ENCODE peak calls at places on chromosome 16, in six cellular contexts. F, K, Z, A, R and N are unnamed samples.

GRCh38 chr16:17321824-17322223 is 148.9 kb downstream of the XYLT1 start:
- DNase-seq in F (no peak), K (no peak), Z (no peak), A (no peak), R (no peak), N (no peak)

GRCh38 chr16:47073223-47074155 is 70.3 kb downstream of the NETO2 start:
- DNase-seq in F (no peak), K (no peak), Z (no peak), A (no peak), R (peak; percentile 16), N (no peak)

GRCh38 chr16:27446721-27447120 is 44.7 kb downstream of the IL21R start:
- DNase-seq in F (no peak), K (no peak), Z (peak; percentile 53), A (no peak), R (no peak), N (no peak)

GRCh38 chr16:27272076-27272475 is 3.5 kb upstream of the NSMCE1 start:
- DNase-seq in F (no peak), K (no peak), Z (no peak), A (no peak), R (no peak), N (no peak)

GRCh38 chr16:87539113-87539512 is 46.3 kb upstream of the ZCCHC14 start:
- DNase-seq in F (no peak), K (no peak), Z (no peak), A (no peak), R (no peak), N (no peak)

GRCh38 chr16:87636050-87636684 is 33.9 kb downstream of the JPH3 start:
- DNase-seq in F (peak; percentile 83), K (peak; percentile 43), Z (peak; percentile 95), A (peak; percentile 86), R (peak; percentile 91), N (no peak)

GRCh38 chr16:83813818-83814653 is 6.3 kb downstream of the HSBP1 start:
- DNase-seq in F (peak; percentile 68), K (no peak), Z (no peak), A (peak; percentile 51), R (peak; percentile 79), N (no peak)

GRCh38 chr16:87002717-87003413 is 314.3 kb downstream of the C16orf95 start:
- DNase-seq in F (peak; percentile 60), K (no peak), Z (no peak), A (no peak), R (peak; percentile 84), N (no peak)

GRCh38 chr16:86418981-86419380 is 91.3 kb upstream of the FOXF1 start:
- DNase-seq in F (no peak), K (no peak), Z (no peak), A (no peak), R (no peak), N (no peak)

GRCh38 chr16:27315333-27316037 is 1.7 kb downstream of the IL4R start:
- DNase-seq in F (peak; percentile 36), K (no peak), Z (peak; percentile 87), A (no peak), R (peak; percentile 27), N (no peak)

GRCh38 chr16:82936941-82937551 is 310.3 kb downstream of the CDH13 start:
- DNase-seq in F (peak; percentile 50), K (no peak), Z (no peak), A (no peak), R (peak; percentile 42), N (no peak)

GRCh38 chr16:80896778-80897177 is 92.4 kb upstream of the CDYL2 start:
- DNase-seq in F (no peak), K (no peak), Z (no peak), A (no peak), R (no peak), N (no peak)

GRCh38 chr16:78503501-78504110 is 404.2 kb downstream of the WWOX start:
- DNase-seq in F (peak; percentile 86), K (no peak), Z (no peak), A (peak; percentile 69), R (peak; percentile 35), N (peak; percentile 22)

GRCh38 chr16:31130899-31131298 is 4.6 kb downstream of the PRSS8 start:
- DNase-seq in F (no peak), K (no peak), Z (peak; percentile 96), A (no peak), R (no peak), N (no peak)

GRCh38 chr16:17318200-17318599 is 152.6 kb downstream of the XYLT1 start:
- DNase-seq in F (peak; percentile 58), K (no peak), Z (no peak), A (no peak), R (no peak), N (no peak)

GRCh38 chr16:11916524-11917285 is 949 bp upstream of the GSPT1 start:
- DNase-seq in F (peak; percentile 20), K (no peak), Z (no peak), A (peak; percentile 34), R (peak; percentile 60), N (no peak)

GRCh38 chr16:72967941-72968340 is 80.0 kb downstream of the ZFHX3 start:
- DNase-seq in F (no peak), K (no peak), Z (no peak), A (no peak), R (no peak), N (no peak)

GRCh38 chr16:74192281-74192680 is 104.3 kb upstream of the PSMD7 start:
- DNase-seq in F (no peak), K (no peak), Z (no peak), A (no peak), R (no peak), N (no peak)

GRCh38 chr16:23952128-23953041 is 116.6 kb downstream of the PRKCB start:
- DNase-seq in F (no peak), K (no peak), Z (no peak), A (no peak), R (no peak), N (peak; percentile 79)

GRCh38 chr16:67723151-67723915 is 4.2 kb upstream of the GFOD2 start:
- DNase-seq in F (no peak), K (no peak), Z (no peak), A (no peak), R (peak; percentile 74), N (no peak)

GRCh38 chr16:14958970-14959369 is 15.9 kb upstream of the PDXDC1 start:
- DNase-seq in F (no peak), K (peak; percentile 27), Z (no peak), A (no peak), R (no peak), N (peak; percentile 12)

DNA sequence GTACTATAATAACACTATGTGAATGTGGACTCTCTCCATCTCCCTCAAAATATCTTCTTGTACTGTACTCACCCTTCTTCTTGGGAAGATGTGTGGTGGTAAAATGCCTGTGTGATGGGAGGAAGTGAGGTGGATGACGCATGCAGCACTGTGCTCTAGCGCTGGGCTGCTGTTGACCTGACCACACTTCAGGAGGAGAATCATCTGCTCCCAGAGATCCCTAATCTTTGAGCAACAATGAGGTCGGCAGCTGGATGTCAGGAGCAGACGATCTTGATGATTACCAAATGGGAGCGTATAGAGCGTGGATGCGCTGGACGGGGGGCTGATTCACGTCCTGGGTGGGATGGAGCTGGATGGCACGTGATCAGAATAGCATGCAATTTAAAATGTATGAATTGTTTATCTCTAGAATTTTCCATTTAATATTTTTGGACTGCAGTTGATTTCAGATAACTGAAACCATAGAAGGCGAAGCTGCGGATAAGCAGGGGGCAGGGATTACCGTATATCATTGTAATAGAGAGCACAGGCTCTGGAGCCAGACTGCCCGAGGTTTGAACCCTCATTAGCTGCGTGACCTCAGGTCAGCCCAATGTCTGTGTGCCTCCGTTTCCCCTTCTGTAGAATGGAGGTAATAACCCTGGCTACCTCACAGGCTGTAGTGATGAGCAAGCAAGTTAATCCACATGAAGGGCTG is 23.7 kb upstream of the CYLD start:
- DNase-seq in F (no peak), K (no peak), Z (no peak), A (no peak), R (no peak), N (no peak)
- H3K4me3 ChIP-seq in F (no peak overlapping the region), K (no peak overlapping the region), Z (no peak overlapping the region), A (no peak overlapping the region), R (peak overlapping the region; percentile 22), N (no peak overlapping the region)

DNA sequence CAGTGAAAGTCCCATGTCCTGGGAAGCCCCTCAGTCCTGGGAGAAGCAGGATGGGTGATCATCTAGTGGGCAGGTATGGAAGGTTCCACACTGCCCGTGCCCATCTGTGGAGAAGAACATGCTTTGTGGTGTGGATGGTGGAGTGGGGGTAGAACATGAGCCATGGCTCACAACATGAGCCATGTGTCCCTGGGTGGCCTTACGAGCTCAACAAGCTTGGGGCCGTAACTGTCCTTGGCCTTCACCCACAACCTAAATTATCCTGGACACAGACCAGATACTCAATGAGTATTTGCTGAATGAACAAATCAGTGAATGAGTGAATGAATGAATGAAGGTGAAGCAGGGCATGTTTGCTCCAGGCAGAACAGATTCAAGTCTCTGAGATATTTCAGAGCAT is 13.5 kb downstream of the SOX8 start:
- DNase-seq in F (peak; percentile 49), K (no peak), Z (no peak), A (no peak), R (peak; percentile 41), N (no peak)
- H3K9me3 ChIP-seq in F (no peaks in the 10 kb centered on the region), K (peaks cover 18% of the 10 kb centered on the region), Z (peaks cover 2% of the 10 kb centered on the region), A (no peaks in the 10 kb centered on the region), R (peaks cover 36% of the 10 kb centered on the region), N (no peaks in the 10 kb centered on the region)

DNA sequence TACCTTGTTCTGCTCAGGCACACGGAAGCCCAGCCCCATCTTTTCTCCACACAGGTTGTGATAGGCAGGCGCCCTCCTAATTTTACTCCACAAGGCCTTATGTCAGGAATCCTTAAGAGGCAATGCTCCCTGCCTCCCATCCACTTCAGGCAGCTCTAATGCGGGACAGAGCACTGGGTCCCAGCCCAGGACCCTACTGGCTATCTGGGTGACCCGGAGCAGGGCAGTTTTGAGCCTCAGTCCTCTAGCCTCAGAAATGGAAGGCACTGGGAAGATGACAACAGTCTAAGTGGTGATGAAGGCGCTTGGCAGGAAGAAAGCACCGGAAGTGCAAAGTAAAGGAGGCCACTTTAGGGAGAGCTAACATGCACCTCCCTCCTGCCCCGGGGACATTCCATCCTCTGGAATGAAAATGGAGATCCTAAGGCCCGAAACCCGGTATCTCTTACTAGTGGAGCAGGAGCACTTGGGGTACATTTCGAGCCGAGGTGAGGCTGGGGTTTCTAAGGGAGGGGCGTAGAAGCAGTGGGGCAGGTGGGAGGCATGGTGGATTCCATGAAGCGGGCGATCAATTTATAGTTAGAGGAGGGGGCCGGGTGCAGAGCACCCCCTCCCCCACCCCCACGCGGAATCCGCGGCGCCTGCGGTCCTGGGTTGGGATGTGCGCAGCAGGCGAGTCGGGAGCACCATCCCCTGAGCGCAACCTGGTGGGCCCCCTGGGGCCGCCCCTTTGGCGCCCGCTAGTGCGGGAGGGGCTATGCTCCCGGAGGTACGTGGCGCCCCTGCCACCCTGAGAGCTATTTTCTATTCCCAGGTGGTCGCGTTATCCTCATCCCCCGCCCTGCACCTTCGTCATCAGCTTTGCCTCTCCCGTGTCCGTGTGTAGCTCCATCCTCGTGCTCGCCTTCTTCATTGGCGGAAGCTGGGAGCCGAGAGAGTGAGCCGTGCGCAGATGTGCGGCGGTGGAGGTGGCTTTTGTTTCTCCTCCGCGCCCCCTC is 4.9 kb downstream of the MT1F start:
- DNase-seq in F (no peak), K (no peak), Z (no peak), A (no peak), R (no peak), N (no peak)
- H3K9ac ChIP-seq in F (no peak overlapping the region), K (no peak overlapping the region), Z (no peak overlapping the region), A (no peak overlapping the region), R (no peak overlapping the region), N (no peak overlapping the region)

DNA sequence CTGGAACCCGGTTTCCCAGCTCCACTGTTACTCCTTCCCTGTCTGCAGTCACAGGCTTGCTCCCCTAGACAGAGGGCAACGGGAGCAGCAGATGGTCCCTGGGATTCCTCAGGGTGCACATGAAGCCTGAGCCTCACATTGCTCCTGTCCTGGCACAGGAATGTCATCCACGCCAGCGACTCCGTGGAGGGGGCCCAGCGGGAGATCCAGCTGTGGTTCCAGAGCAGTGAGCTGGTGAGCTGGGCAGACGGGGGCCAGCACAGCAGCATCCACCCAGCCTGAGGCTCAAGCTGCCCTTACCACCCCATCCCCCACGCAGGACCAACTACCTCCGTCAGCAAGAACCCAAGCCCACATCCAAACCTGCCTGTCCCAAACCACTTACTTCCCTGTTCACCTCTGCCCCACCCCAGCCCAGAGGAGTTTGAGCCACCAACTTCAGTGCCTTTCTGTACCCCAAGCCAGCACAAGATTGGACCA is 1.6 kb upstream of the DECR2 start:
- DNase-seq in F (no peak), K (no peak), Z (peak; percentile 77), A (no peak), R (no peak), N (no peak)
- H3K4me3 ChIP-seq in F (peak overlapping the region; percentile 85), K (peak overlapping the region; percentile 65), Z (no peak overlapping the region), A (peak overlapping the region; percentile 71), R (peak overlapping the region; percentile 88), N (peak overlapping the region; percentile 94)